ENCODE peak calls at places on chromosomes 16 and 17, in ten cellular contexts. H is mucosa of descending colon, I is omental fat pad, M is HFFc6, Z is adrenal gland, S is HFF-Myc, T is GM20000, W is WTC11, P is dorsolateral prefrontal cortex, E is GM10248. B is an unnamed sample.

GRCh38 chr17:37792787-37793186 is 47.9 kb upstream of the HNF1B start:
- DNase-seq in H (no peak), I (no peak), M (peak), Z (no peak), S (no peak), T (no peak), W (no peak), P (no peak), E (no peak), B (no peak)

GRCh38 chr16:71855937-71856662 is 10.3 kb downstream of the ATXN1L start:
- DNase-seq in H (no peak), I (no peak), M (no peak), Z (no peak), S (no peak), T (no peak), W (no peak), P (no peak), E (no peak), B (no peak)

GRCh38 chr17:76657505-76658386 is 14.2 kb upstream of the ST6GALNAC1 start:
- DNase-seq in H (no peak), I (no peak), M (no peak), Z (no peak), S (no peak), T (no peak), W (no peak), P (no peak), E (no peak), B (no peak)

GRCh38 chr17:39744836-39745215 is 7.1 kb downstream of the GRB7 start:
- DNase-seq in H (no peak), I (no peak), M (no peak), Z (no peak), S (no peak), T (no peak), W (no peak), P (no peak), E (no peak), B (no peak)

GRCh38 chr17:46158323-46159296 is 34.6 kb downstream of the KANSL1 start:
- DNase-seq in H (no peak), I (no peak), M (no peak), Z (no peak), S (no peak), T (no peak), W (no peak), P (no peak), E (no peak), B (no peak)

GRCh38 chr16:54636221-54636793 is 294.4 kb upstream of the IRX5 start:
- DNase-seq in H (no peak), I (no peak), M (no peak), Z (no peak), S (no peak), T (no peak), W (no peak), P (no peak), E (no peak), B (no peak)

GRCh38 chr16:89422905-89423630 is 67.3 kb downstream of the ANKRD11 start:
- DNase-seq in H (peak), I (no peak), M (peak), Z (peak), S (no peak), T (peak), W (no peak), P (no peak), E (peak), B (no peak)

GRCh38 chr17:36703860-36704266 is 102.5 kb downstream of the MRM1 start:
- DNase-seq in H (no peak), I (no peak), M (no peak), Z (peak), S (no peak), T (peak), W (peak), P (peak), E (peak), B (peak)

GRCh38 chr17:48239603-48239995 is 132.0 kb downstream of the SNX11 start:
- DNase-seq in H (no peak), I (no peak), M (no peak), Z (no peak), S (no peak), T (no peak), W (no peak), P (no peak), E (no peak), B (no peak)

GRCh38 chr17:19651461-19652238 is 3.1 kb downstream of the ALDH3A2 start:
- DNase-seq in H (no peak), I (no peak), M (no peak), Z (no peak), S (no peak), T (no peak), W (no peak), P (no peak), E (no peak), B (no peak)

GRCh38 chr17:65920996-65921395 is 270.9 kb downstream of the CEP112 start:
- DNase-seq in H (no peak), I (no peak), M (no peak), Z (no peak), S (no peak), T (no peak), W (no peak), P (no peak), E (no peak), B (no peak)

GRCh38 chr17:54945671-54946070 is 22.8 kb downstream of the COX11 start:
- DNase-seq in H (no peak), I (no peak), M (no peak), Z (no peak), S (no peak), T (no peak), W (no peak), P (no peak), E (no peak), B (no peak)

GRCh38 chr17:16371742-16372141 is 9.1 kb upstream of the UBB start:
- DNase-seq in H (no peak), I (no peak), M (peak), Z (no peak), S (peak), T (no peak), W (no peak), P (no peak), E (no peak), B (no peak)

GRCh38 chr17:79633937-79634813 is 23.3 kb upstream of the RBFOX3 start:
- DNase-seq in H (peak), I (peak), M (no peak), Z (no peak), S (no peak), T (no peak), W (peak), P (peak), E (no peak), B (no peak)

GRCh38 chr17:7029659-7030058 is 6.2 kb upstream of the SLC16A13 start:
- DNase-seq in H (no peak), I (no peak), M (no peak), Z (no peak), S (no peak), T (no peak), W (no peak), P (no peak), E (peak), B (no peak)

GRCh38 chr17:61551255-61551742 is 39.7 kb downstream of the NACA2 start:
- DNase-seq in H (no peak), I (no peak), M (peak), Z (no peak), S (peak), T (peak), W (no peak), P (no peak), E (peak), B (no peak)

GRCh38 chr16:67244387-67245188 is 2.7 kb downstream of the FHOD1 start:
- DNase-seq in H (peak), I (peak), M (peak), Z (peak), S (peak), T (peak), W (no peak), P (no peak), E (peak), B (no peak)

GRCh38 chr16:50747206-50747956 is 5.5 kb downstream of the CYLD start:
- DNase-seq in H (no peak), I (no peak), M (no peak), Z (no peak), S (no peak), T (peak), W (no peak), P (no peak), E (peak), B (no peak)

GRCh38 chr17:44281570-44281969 is 13.6 kb upstream of the SLC4A1 start:
- DNase-seq in H (no peak), I (no peak), M (no peak), Z (no peak), S (no peak), T (no peak), W (no peak), P (no peak), E (no peak), B (no peak)

GRCh38 chr16:58497935-58498334 is 2.0 kb upstream of the NDRG4 start:
- DNase-seq in H (no peak), I (no peak), M (no peak), Z (no peak), S (no peak), T (no peak), W (no peak), P (no peak), E (no peak), B (no peak)

GRCh38 chr17:64447526-64447925 is 1.4 kb upstream of the MILR1 start:
- DNase-seq in H (no peak), I (no peak), M (no peak), Z (no peak), S (no peak), T (peak), W (no peak), P (no peak), E (no peak), B (no peak)

DNA sequence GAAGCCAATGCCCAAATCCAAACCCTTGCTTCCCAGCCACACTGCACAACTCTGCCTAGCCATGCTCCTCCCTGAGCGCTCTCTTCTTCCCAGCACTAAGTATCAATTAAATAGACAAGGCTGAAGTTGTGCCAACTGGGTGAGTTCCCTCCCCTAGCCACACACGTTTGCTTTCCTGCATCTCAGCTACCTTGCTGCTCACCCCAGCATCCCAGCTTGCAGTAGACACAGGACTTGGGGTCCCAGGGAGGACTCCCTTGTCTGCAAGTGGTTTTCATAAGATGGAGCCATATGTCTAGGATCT is 4.9 kb downstream of the CCDC182 start:
- DNase-seq in H (no peak), I (no peak), M (no peak), Z (no peak), S (no peak), T (no peak), W (no peak), P (no peak), E (no peak), B (no peak)
- TF ChIP-seq CTCF in H (no peak), I (no peak), M (no peak), Z (no peak), S (no peak), T (no peak), W (no peak), P (no peak), E (no peak), B (no peak)

GRCh38 chr16:27268376-27269299 is at the start of gene NSMCE1:
- DNase-seq in H (peak), I (peak), M (peak), Z (peak), S (peak), T (peak), W (peak), P (peak), E (peak), B (peak)
- TF ChIP-seq CTCF in H (no peak), I (no peak), M (peak), Z (peak), S (no peak), T (no peak), W (no peak), P (peak), E (no peak), B (no peak)

DNA sequence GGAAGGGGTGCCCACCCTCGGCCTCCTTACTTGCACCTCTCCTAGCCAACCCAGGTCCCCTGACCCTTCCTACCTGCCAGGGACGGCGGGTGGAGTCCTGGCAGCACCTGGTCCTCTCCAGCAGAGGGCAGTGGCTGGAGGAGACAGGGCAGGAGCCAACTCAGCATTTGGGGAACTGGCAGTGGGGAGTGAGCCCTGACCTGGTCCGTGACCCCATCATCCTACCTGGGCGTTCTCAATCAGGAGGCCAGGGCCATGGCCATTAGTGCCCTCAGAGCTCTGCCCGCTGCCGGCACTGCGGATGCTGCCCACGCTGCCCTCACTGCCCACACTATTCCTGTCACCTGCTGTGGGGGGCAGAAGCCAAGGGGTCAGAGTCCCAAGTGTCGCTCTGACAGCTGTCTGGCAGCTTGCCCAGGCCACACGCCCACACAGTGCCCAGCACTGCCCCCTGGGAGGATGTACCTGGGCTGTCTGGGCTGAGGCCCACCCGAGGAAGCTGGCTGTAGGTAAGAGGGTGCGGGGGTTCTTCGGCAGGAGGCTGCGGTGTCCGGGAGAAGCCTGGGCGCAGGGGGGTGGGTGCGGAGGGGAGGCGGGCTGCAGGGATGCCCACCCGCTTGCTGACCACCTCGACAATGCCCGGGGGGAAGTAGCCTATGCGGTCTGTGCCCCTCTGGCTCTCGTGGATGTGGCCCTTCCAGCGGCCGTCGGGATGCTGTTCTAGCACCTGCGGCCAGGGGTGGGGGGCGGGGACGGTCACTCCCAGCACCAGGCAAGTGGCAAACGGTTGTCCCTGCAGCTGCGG is 10.8 kb downstream of the CASKIN2 start:
- DNase-seq in H (peak), I (no peak), M (no peak), Z (no peak), S (no peak), T (peak), W (peak), P (no peak), E (peak), B (peak)
- TF ChIP-seq CTCF in H (peak), I (no peak), M (peak), Z (peak), S (peak), T (peak), W (no peak), P (peak), E (peak), B (peak)

GRCh38 chr16:29898786-29899515 is 399 bp downstream of the SEZ6L2 start:
- DNase-seq in H (no peak), I (no peak), M (no peak), Z (no peak), S (no peak), T (no peak), W (peak), P (no peak), E (no peak), B (peak)

GRCh38 chr16:29898135-29898534 is 1.2 kb downstream of the SEZ6L2 start:
- DNase-seq in H (no peak), I (no peak), M (no peak), Z (no peak), S (no peak), T (no peak), W (peak), P (no peak), E (no peak), B (no peak)

GRCh38 chr16:29899516-29900101 is at the start of gene SEZ6L2:
- DNase-seq in H (peak), I (peak), M (peak), Z (peak), S (peak), T (peak), W (peak), P (peak), E (no peak), B (peak)

GRCh38 chr16:29896841-29897240 is 2.5 kb downstream of the SEZ6L2 start:
- DNase-seq in H (no peak), I (no peak), M (no peak), Z (no peak), S (no peak), T (no peak), W (no peak), P (no peak), E (no peak), B (no peak)

GRCh38 chr16:29897333-29897732 is 2.0 kb downstream of the SEZ6L2 start:
- DNase-seq in H (no peak), I (no peak), M (no peak), Z (no peak), S (no peak), T (no peak), W (no peak), P (no peak), E (no peak), B (no peak)
- TF ChIP-seq CTCF in H (no peak), I (no peak), M (no peak), Z (no peak), S (no peak), T (no peak), W (no peak), P (no peak), E (no peak), B (no peak)

GRCh38 chr16:70703041-70703834 is 17.4 kb upstream of the MTSS2 start:
- DNase-seq in H (no peak), I (no peak), M (peak), Z (peak), S (peak), T (no peak), W (peak), P (peak), E (no peak), B (peak)
- TF ChIP-seq CTCF in H (no peak), I (no peak), M (peak), Z (peak), S (peak), T (no peak), W (no peak), P (no peak), E (no peak), B (no peak)

GRCh38 chr17:74457820-74458166 is 8.6 kb upstream of the CD300A start:
- DNase-seq in H (no peak), I (no peak), M (no peak), Z (no peak), S (no peak), T (no peak), W (no peak), P (no peak), E (no peak), B (no peak)
- TF ChIP-seq CTCF in H (no peak), I (no peak), M (peak), Z (no peak), S (no peak), T (no peak), W (no peak), P (no peak), E (no peak), B (peak)

GRCh38 chr17:75182569-75183436 is at the start of gene SUMO2:
- DNase-seq in H (peak), I (peak), M (peak), Z (peak), S (peak), T (peak), W (peak), P (peak), E (peak), B (peak)
- TF ChIP-seq CTCF in H (peak), I (no peak), M (peak), Z (no peak), S (no peak), T (no peak), W (no peak), P (no peak), E (no peak), B (peak)

DNA sequence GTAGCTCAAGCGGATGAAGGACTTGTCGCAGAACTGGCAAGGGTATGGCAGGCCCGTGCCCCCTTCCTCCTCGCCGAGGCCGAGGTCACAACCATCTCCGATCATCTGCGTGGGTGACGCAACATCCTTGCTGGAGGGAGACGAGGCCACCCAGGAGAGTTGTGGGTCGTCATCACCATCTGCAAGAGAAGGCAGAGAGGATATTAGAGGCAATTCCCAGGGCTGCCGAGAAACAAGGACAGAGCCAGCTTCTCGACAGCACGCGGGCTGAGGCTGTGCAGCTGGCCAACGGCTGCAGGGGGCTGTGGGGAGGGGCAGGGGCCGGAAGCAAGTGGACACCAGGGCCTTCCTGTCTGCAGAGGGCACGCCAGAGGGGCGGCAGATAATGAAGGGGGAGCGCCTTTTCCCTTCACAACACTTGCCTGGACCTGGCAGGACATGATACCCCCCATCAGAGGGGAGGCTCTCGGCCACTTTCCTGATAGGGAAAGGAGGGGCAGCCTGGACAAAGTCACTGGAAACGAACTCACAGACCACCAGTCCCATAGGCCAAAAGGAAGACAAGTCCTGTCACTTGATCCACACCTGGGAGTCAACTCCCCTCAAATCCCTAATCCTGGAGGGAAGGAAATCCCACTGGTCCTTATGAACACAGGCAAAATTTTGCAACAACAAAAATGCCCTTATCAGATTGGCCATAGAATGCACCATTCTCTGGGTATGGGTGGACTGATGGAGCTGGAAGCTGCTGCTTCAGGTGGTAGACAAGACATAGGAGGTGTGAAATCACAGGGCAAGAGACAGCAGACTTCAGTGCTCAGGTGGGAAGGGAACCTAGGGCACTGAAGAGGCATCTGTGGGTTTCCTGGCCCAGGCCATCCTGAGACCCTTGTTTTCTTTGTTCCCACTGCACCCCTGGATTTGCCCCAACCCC is 216.9 kb downstream of the ZNF423 start:
- DNase-seq in H (no peak), I (no peak), M (no peak), Z (no peak), S (no peak), T (no peak), W (no peak), P (no peak), E (no peak), B (peak)
- TF ChIP-seq CTCF in H (no peak), I (no peak), M (no peak), Z (no peak), S (no peak), T (no peak), W (no peak), P (no peak), E (no peak), B (no peak)

B was measured in glutamatergic neuron.